ENCODE peak calls at places on chromosomes 1 and 21, in six cellular contexts. Y is right lobe of liver, W is body of pancreas, O is ovary, C is uterus, B is tibial nerve. H is an unnamed sample.

GRCh38 chr1:75632350-75632949 is 21.5 kb upstream of the SLC44A5 start:
- DNase-seq in W (no peak), C (no peak), O (no peak), Y (no peak), B (no peak), H (no peak)

GRCh38 chr1:31429583-31429982 is 16.6 kb downstream of the SERINC2 start:
- DNase-seq in B (no peak), Y (no peak), C (no peak), W (no peak), O (no peak), H (no peak)

GRCh38 chr1:12495725-12496124 is 122.3 kb downstream of the DHRS3 start:
- DNase-seq in Y (no peak), W (peak), B (no peak), C (no peak), O (no peak), H (no peak)

GRCh38 chr1:230068952-230069684 is 2.1 kb downstream of the GALNT2 start:
- DNase-seq in O (no peak), B (no peak), C (no peak), W (peak), Y (no peak), H (no peak)

GRCh38 chr1:219385786-219386427 is 212.2 kb downstream of the LYPLAL1 start:
- DNase-seq in C (no peak), B (no peak), W (peak), Y (peak), O (peak), H (no peak)

GRCh38 chr1:162133566-162133965 is 64.1 kb downstream of the NOS1AP start:
- DNase-seq in W (no peak), Y (no peak), O (no peak), B (no peak), C (no peak), H (no peak)

GRCh38 chr1:11802616-11802972 is 3.2 kb downstream of the MTHFR start:
- DNase-seq in Y (no peak), B (no peak), C (no peak), W (no peak), O (peak), H (peak)

GRCh38 chr1:9990944-9991343 is 6.1 kb upstream of the RBP7 start:
- DNase-seq in C (no peak), W (peak), B (no peak), Y (no peak), O (no peak), H (no peak)

GRCh38 chr1:16078925-16079656 is 5.6 kb upstream of the FAM131C start:
- DNase-seq in Y (no peak), C (peak), W (peak), O (peak), B (peak), H (peak)

GRCh38 chr1:157842939-157843338 is 1.3 kb upstream of the CD5L start:
- DNase-seq in W (no peak), B (no peak), Y (no peak), C (no peak), O (no peak), H (no peak)

GRCh38 chr1:29271724-29272123 is 35.4 kb downstream of the PTPRU start:
- DNase-seq in Y (peak), C (peak), B (peak), O (peak), W (peak), H (no peak)

GRCh38 chr21:37257967-37258877 is 8.9 kb downstream of the VPS26C start:
- DNase-seq in W (peak), C (peak), O (peak), Y (peak), B (no peak), H (peak)

GRCh38 chr1:225735252-225736149 is 42.1 kb upstream of the SRP9 start:
- DNase-seq in B (peak), Y (peak), W (peak), O (peak), C (peak), H (peak)

GRCh38 chr1:27522148-27522859 is 32.3 kb upstream of the WASF2 start:
- DNase-seq in C (no peak), W (no peak), O (no peak), B (no peak), Y (no peak), H (peak)
- H3K27ac ChIP-seq in C (peak), W (no peak), O (peak), B (peak), Y (no peak), H (peak)

GRCh38 chr1:100134872-100135271 is 1.9 kb downstream of the TRMT13 start:
- DNase-seq in B (no peak), C (no peak), O (no peak), Y (no peak), W (no peak), H (no peak)

GRCh38 chr1:100137602-100138001 is 4.6 kb downstream of the TRMT13 start:
- DNase-seq in B (no peak), W (no peak), Y (no peak), C (no peak), O (no peak), H (no peak)

GRCh38 chr1:100131623-100132022 is 1.1 kb downstream of the SASS6 start:
- DNase-seq in B (no peak), W (no peak), O (no peak), Y (no peak), C (no peak), H (no peak)

GRCh38 chr1:100130552-100131077 is 2.1 kb downstream of the SASS6 start:
- DNase-seq in B (no peak), W (no peak), C (no peak), Y (no peak), O (no peak), H (no peak)

GRCh38 chr1:100132566-100133477 is at the start of the genes SASS6 and TRMT13:
- DNase-seq in C (peak), W (peak), Y (peak), O (peak), B (peak), H (peak)
- TF ChIP-seq POLR2A in C (no peak), W (peak), Y (peak), O (no peak), B (no peak), H (peak)

DNA sequence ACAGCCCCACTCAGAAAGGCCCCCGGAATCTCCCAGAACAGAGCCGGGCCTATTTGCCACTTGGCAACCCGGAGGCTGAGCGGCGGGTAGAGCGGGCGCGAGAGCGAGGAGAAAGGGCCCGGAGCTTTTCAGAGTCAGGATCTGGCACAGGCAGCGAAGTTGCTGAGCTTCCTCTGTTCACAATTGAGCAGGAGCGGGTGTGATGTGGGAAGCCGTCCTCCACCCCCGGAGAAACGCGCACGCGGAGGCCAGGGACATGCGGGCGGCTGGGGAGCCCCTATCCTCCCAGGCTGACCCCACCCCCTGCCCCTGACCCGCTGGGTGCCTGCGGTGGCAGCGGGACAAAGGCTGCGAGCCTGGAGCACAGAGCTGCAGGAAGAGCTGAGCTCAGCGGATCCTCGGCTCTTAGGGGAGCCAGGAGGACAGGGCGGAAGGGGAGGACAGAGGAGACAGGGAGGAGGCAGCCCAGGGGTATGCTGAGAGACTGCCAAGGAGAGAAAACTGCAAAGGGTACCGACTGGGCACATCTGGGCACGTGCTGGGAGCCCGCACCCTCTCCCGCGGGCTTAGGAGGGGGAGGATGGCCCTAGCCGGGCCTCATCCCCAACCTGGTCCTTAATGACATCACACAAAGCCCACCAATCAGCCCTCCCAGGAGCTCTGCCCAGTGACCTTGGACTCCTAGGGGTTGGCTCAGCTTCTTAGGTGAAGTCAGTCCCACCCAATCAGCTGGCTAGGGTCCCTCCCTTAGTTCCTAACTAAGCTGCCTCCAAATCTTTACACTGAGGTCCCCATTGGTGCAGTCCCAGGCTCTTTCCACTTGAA is 9.3 kb downstream of the KIF21B start:
- DNase-seq in B (no peak), O (no peak), W (no peak), Y (no peak), C (no peak), H (no peak)
- H3K4me3 ChIP-seq in B (no peak), O (no peak), W (no peak), Y (no peak), C (no peak), H (no peak)

GRCh38 chr21:42534361-42534900 is 20.8 kb downstream of the SLC37A1 start:
- DNase-seq in B (no peak), C (no peak), W (no peak), O (no peak), Y (no peak), H (no peak)
- H3K27ac ChIP-seq in B (peak), C (no peak), W (no peak), O (no peak), Y (peak), H (peak)

H was measured in gastrocnemius medialis.